ENCODE peak calls at places on chromosomes 7 and 10, in eight cellular contexts. Q is cardiac fibroblast; R is kidney epithelial cell; C is cardiac muscle cell; O is fibroblast of the aortic adventitia; L is CD8-positive, alpha-beta T cell; E is stomach; S is A549. V is an unnamed sample.

GRCh38 chr7:100406767-100407166 is 21.7 kb downstream of the ZCWPW1 start:
- DNase-seq in Q (peak), R (peak), C (no peak), O (peak), L (no peak), E (no peak), S (no peak), V (peak)

GRCh38 chr7:129778770-129779601 is 167.5 kb downstream of the NRF1 start:
- DNase-seq in Q (no peak), R (no peak), C (no peak), O (no peak), L (no peak), E (no peak), S (no peak), V (no peak)

GRCh38 chr10:59517961-59518360 is 155.6 kb upstream of the FAM13C start:
- DNase-seq in Q (no peak), R (no peak), C (no peak), O (no peak), L (no peak), E (no peak), S (no peak), V (no peak)

GRCh38 chr7:84877943-84878595 is 308.8 kb downstream of the SEMA3D start:
- DNase-seq in Q (no peak), R (no peak), C (no peak), O (no peak), L (no peak), E (no peak), S (no peak), V (no peak)

GRCh38 chr7:104127204-104127603 is 80.6 kb downstream of the ORC5 start:
- DNase-seq in Q (no peak), R (no peak), C (no peak), O (no peak), L (no peak), E (no peak), S (no peak), V (no peak)

GRCh38 chr10:94546616-94547175 is 1.1 kb downstream of the HELLS start:
- DNase-seq in Q (no peak), R (no peak), C (no peak), O (peak), L (no peak), E (no peak), S (no peak), V (no peak)

GRCh38 chr10:4655406-4655805 is 170.6 kb upstream of the AKR1E2 start:
- DNase-seq in Q (no peak), R (no peak), C (no peak), O (no peak), L (no peak), E (no peak), S (no peak), V (no peak)

GRCh38 chr7:108091461-108091831 is 38.7 kb downstream of the LAMB4 start:
- DNase-seq in Q (no peak), R (no peak), C (no peak), O (no peak), L (no peak), E (no peak), S (no peak), V (peak)

GRCh38 chr7:158313931-158314330 is 273.7 kb downstream of the PTPRN2 start:
- DNase-seq in Q (no peak), R (no peak), C (no peak), O (no peak), L (no peak), E (no peak), S (no peak), V (no peak)

GRCh38 chr10:110361800-110362456 is 57.2 kb upstream of the SMNDC1 start:
- DNase-seq in Q (no peak), R (no peak), C (peak), O (no peak), L (no peak), E (no peak), S (no peak), V (no peak)

GRCh38 chr10:114273910-114274309 is 34.9 kb downstream of the VWA2 start:
- DNase-seq in Q (no peak), R (no peak), C (no peak), O (no peak), L (no peak), E (no peak), S (no peak), V (no peak)

GRCh38 chr7:138726288-138726687 is 25.1 kb upstream of the SVOPL start:
- DNase-seq in Q (no peak), R (no peak), C (no peak), O (no peak), L (no peak), E (no peak), S (no peak), V (no peak)

GRCh38 chr7:38844952-38845563 is 63.9 kb downstream of the VPS41 start:
- DNase-seq in Q (no peak), R (no peak), C (no peak), O (no peak), L (no peak), E (no peak), S (no peak), V (no peak)

GRCh38 chr7:4003536-4003935 is 678.6 kb upstream of the FOXK1 start:
- DNase-seq in Q (no peak), R (no peak), C (no peak), O (no peak), L (no peak), E (no peak), S (no peak), V (no peak)

GRCh38 chr7:30556854-30557644 is 37.6 kb upstream of the GARS1 start:
- DNase-seq in Q (no peak), R (no peak), C (no peak), O (peak), L (no peak), E (no peak), S (no peak), V (peak)

GRCh38 chr10:44963772-44964633 is 4.4 kb downstream of the RASSF4 start:
- DNase-seq in Q (peak), R (no peak), C (peak), O (no peak), L (no peak), E (peak), S (no peak), V (no peak)

GRCh38 chr10:95474228-95475002 is 86.8 kb downstream of the SORBS1 start:
- DNase-seq in Q (peak), R (no peak), C (no peak), O (peak), L (no peak), E (no peak), S (no peak), V (peak)

GRCh38 chr7:112069879-112070321 is 136.3 kb downstream of the DOCK4 start:
- DNase-seq in Q (peak), R (no peak), C (no peak), O (no peak), L (no peak), E (no peak), S (no peak), V (no peak)

GRCh38 chr7:122136033-122136432 is 8.0 kb downstream of the AASS start:
- DNase-seq in Q (peak), R (no peak), C (no peak), O (peak), L (no peak), E (no peak), S (no peak), V (peak)

GRCh38 chr7:6528401-6529130 is 22.7 kb downstream of the GRID2IP start:
- DNase-seq in Q (no peak), R (no peak), C (no peak), O (no peak), L (no peak), E (no peak), S (no peak), V (no peak)

GRCh38 chr10:35219906-35220890 is 93.6 kb downstream of the CREM start:
- DNase-seq in Q (no peak), R (no peak), C (no peak), O (peak), L (no peak), E (no peak), S (no peak), V (no peak)

GRCh38 chr10:105398202-105398601 is 757.1 kb downstream of the SORCS3 start:
- DNase-seq in Q (no peak), R (peak), C (peak), O (no peak), L (no peak), E (no peak), S (no peak), V (no peak)

GRCh38 chr7:68789597-68789996 is 808.7 kb upstream of the AUTS2 start:
- DNase-seq in Q (no peak), R (no peak), C (no peak), O (no peak), L (no peak), E (no peak), S (no peak), V (no peak)

GRCh38 chr7:27185013-27185707 is at the start of gene HOXA11:
- DNase-seq in Q (peak), R (peak), C (no peak), O (no peak), L (no peak), E (peak), S (no peak), V (no peak)

GRCh38 chr7:100933735-100934134 is 15.6 kb upstream of the MUC3A start:
- DNase-seq in Q (no peak), R (no peak), C (no peak), O (no peak), L (no peak), E (no peak), S (no peak), V (no peak)

DNA sequence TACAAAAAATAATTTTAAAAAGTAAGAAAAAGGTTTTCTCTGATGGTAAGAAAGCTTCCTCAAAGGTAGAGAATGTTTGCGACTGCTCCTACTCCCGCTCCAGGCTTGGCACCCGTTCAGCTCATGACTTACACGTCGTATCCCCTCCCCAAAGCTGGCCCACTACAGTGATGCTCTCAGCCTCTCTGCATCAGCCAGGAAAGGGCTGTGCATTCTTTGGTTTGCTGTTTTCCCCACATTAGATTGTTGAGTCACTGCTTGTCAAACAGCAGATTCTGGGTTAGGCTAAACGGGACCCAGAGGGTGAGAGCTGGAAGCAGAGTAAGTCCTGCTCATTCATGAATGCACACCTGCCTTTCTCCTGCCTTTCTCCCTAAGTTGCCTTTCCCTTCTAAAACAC is 54.7 kb upstream of the NMT2 start:
- DNase-seq in Q (peak), R (no peak), C (no peak), O (peak), L (no peak), E (no peak), S (no peak), V (no peak)
- H3K4me3 ChIP-seq in Q (no peak), R (no peak), C (no peak), O (no peak), L (no peak), E (no peak), S (no peak), V (no peak)

GRCh38 chr7:119949053-119949452 is 323.9 kb upstream of the KCND2 start:
- DNase-seq in Q (no peak), R (no peak), C (no peak), O (no peak), L (no peak), E (no peak), S (no peak), V (no peak)

GRCh38 chr7:119944601-119944972 is 328.4 kb upstream of the KCND2 start:
- DNase-seq in Q (no peak), R (no peak), C (no peak), O (no peak), L (no peak), E (no peak), S (no peak), V (no peak)

GRCh38 chr7:119945822-119946221 is 327.2 kb upstream of the KCND2 start:
- DNase-seq in Q (no peak), R (no peak), C (no peak), O (no peak), L (no peak), E (no peak), S (no peak), V (no peak)

GRCh38 chr7:119943932-119944600 is 328.9 kb upstream of the KCND2 start:
- DNase-seq in Q (no peak), R (no peak), C (no peak), O (no peak), L (no peak), E (no peak), S (no peak), V (no peak)
- TF ChIP-seq CTCF in Q (no peak), R (no peak), C (no peak), O (peak), L (no peak), E (no peak), S (no peak), V (no peak)

GRCh38 chr7:230274-230673 is 37.9 kb downstream of the FAM20C start:
- DNase-seq in Q (no peak), R (no peak), C (no peak), O (no peak), L (no peak), E (no peak), S (no peak), V (no peak)

GRCh38 chr7:227940-228339 is 35.6 kb downstream of the FAM20C start:
- DNase-seq in Q (no peak), R (no peak), C (no peak), O (no peak), L (no peak), E (no peak), S (no peak), V (no peak)

GRCh38 chr7:226281-226882 is 34.0 kb downstream of the FAM20C start:
- DNase-seq in Q (no peak), R (peak), C (no peak), O (peak), L (no peak), E (peak), S (peak), V (no peak)

GRCh38 chr7:229184-229964 is 37.0 kb downstream of the FAM20C start:
- DNase-seq in Q (peak), R (peak), C (no peak), O (peak), L (no peak), E (peak), S (no peak), V (no peak)

DNA sequence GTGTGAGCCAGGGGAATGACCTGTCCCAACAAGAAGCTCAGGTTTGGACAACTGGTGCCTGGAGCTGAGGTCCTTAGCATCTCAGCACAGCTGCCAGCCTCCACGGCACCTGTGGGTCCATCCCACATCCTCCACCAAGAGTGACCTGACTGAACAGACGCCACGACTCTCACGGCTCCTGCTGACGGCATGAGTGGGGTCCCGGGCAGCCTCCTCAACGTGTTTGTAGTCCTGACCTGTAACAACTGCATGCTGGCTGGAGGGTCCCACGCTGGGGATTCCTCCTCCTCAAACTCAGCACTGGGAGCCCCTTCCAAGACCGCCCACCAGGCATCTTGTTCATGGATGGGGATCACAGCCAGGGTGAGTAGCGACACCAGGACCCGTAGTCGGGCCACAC is 36.2 kb downstream of the FAM20C start:
- DNase-seq in Q (no peak), R (no peak), C (no peak), O (no peak), L (no peak), E (no peak), S (no peak), V (no peak)
- H3K4me3 ChIP-seq in Q (no peak), R (no peak), C (no peak), O (no peak), L (no peak), E (no peak), S (no peak), V (no peak)

DNA sequence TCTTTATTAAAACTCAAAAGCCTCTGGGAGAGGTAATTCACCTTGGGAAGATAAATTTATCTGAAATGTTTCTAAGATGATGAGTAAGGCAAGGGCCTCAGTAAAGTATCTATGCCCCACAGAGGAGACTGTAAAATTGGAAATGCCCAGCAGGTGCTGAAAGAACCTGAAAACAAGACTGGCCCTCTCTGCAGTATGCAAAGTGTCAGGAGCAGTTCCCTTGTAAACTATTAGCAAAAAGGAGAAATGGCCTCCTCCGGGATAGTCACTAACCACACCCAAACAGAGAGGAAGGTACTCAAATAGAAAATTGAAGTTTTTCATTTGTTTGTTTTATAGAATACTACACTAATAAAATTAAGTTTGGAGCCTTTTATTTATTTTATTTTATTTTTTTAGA is 81.2 kb downstream of the FZD1 start:
- DNase-seq in Q (no peak), R (no peak), C (no peak), O (no peak), L (no peak), E (no peak), S (no peak), V (no peak)
- TF ChIP-seq CTCF in Q (no peak), R (no peak), C (no peak), O (no peak), L (no peak), E (no peak), S (no peak), V (no peak)

GRCh38 chr10:32980242-32980557 is 22.2 kb upstream of the ITGB1 start:
- DNase-seq in Q (no peak), R (no peak), C (no peak), O (no peak), L (no peak), E (no peak), S (no peak), V (no peak)
- H3K4me3 ChIP-seq in Q (peak), R (peak), C (peak), O (peak), L (peak), E (peak), S (peak), V (peak)

GRCh38 chr7:15885678-15886077 is 199.2 kb upstream of the MEOX2 start:
- DNase-seq in Q (no peak), R (no peak), C (no peak), O (no peak), L (no peak), E (no peak), S (no peak), V (no peak)

GRCh38 chr7:15886626-15887025 is 200.1 kb upstream of the MEOX2 start:
- DNase-seq in Q (no peak), R (no peak), C (no peak), O (no peak), L (no peak), E (no peak), S (no peak), V (no peak)

GRCh38 chr7:15888090-15888489 is 201.6 kb upstream of the MEOX2 start:
- DNase-seq in Q (no peak), R (no peak), C (no peak), O (no peak), L (no peak), E (no peak), S (no peak), V (no peak)

GRCh38 chr7:15891151-15891842 is 204.8 kb upstream of the MEOX2 start:
- DNase-seq in Q (peak), R (peak), C (no peak), O (peak), L (no peak), E (no peak), S (no peak), V (no peak)

DNA sequence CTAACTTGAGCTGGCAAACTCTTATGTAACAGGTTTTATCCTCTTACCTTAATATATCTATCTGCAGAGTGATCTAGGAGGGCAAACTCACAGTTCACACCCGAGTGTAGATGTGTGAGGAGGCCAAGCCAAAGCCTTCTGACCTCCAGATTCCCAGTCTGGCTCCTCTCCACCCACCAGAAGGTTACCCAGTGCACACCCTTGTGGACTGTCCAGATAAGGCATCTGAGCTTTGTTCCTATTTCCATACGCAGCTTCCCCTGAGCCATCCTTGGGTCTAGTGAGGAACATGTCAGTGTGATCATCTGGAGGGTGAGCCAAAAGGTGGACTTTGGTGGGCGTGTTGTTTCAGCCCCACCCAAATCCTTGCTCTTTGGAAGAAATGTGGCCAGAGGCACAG is 203.0 kb upstream of the MEOX2 start:
- DNase-seq in Q (peak), R (no peak), C (no peak), O (peak), L (no peak), E (no peak), S (peak), V (no peak)
- TF ChIP-seq CTCF in Q (peak), R (no peak), C (peak), O (peak), L (no peak), E (no peak), S (no peak), V (peak)

GRCh38 chr7:128165927-128166420 is 75.1 kb upstream of the LEP start:
- DNase-seq in Q (no peak), R (no peak), C (no peak), O (no peak), L (no peak), E (no peak), S (no peak), V (no peak)
- H3K4me3 ChIP-seq in Q (no peak), R (no peak), C (no peak), O (no peak), L (no peak), E (peak), S (no peak), V (no peak)

V was measured in LNCaP clone FGC.